ENCODE peak calls at places on chromosomes 2 and 18, in seven cellular contexts. One of them, this sample, is unnamed.

GRCh38 chr2:83689402-83689801 is 769.7 kb downstream of the SUCLG1 start:
- DNase-seq in stomach: no peak
- DNase-seq in body of pancreas: no peak
- DNase-seq in A549: no peak
- DNase-seq in esophagus squamous epithelium: no peak
- DNase-seq in transverse colon: no peak
- DNase-seq in IMR-90: no peak
- DNase-seq in this sample: no peak

GRCh38 chr2:99710720-99711612 is 221.1 kb upstream of the REV1 start:
- DNase-seq in stomach: no peak
- DNase-seq in body of pancreas: no peak
- DNase-seq in A549: no peak
- DNase-seq in esophagus squamous epithelium: no peak
- DNase-seq in transverse colon: no peak
- DNase-seq in IMR-90: no peak
- DNase-seq in this sample: no peak

GRCh38 chr18:31774477-31774785 is 13.8 kb upstream of the SLC25A52 start:
- DNase-seq in stomach: no peak
- DNase-seq in body of pancreas: no peak
- DNase-seq in A549: no peak
- DNase-seq in esophagus squamous epithelium: no peak
- DNase-seq in transverse colon: no peak
- DNase-seq in IMR-90: no peak
- DNase-seq in this sample: no peak

GRCh38 chr2:26363323-26363722 is 16.7 kb upstream of the ADGRF3 start:
- DNase-seq in stomach: no peak
- DNase-seq in body of pancreas: no peak
- DNase-seq in A549: no peak
- DNase-seq in esophagus squamous epithelium: no peak
- DNase-seq in transverse colon: no peak
- DNase-seq in IMR-90: peak
- DNase-seq in this sample: no peak

GRCh38 chr2:234496442-234496834 is 443 bp downstream of the ARL4C start:
- DNase-seq in stomach: peak
- DNase-seq in body of pancreas: peak
- DNase-seq in A549: no peak
- DNase-seq in esophagus squamous epithelium: no peak
- DNase-seq in transverse colon: peak
- DNase-seq in IMR-90: no peak
- DNase-seq in this sample: no peak

GRCh38 chr2:47629501-47630460 is 153.2 kb upstream of the MSH6 start:
- DNase-seq in stomach: no peak
- DNase-seq in body of pancreas: no peak
- DNase-seq in A549: no peak
- DNase-seq in esophagus squamous epithelium: no peak
- DNase-seq in transverse colon: no peak
- DNase-seq in IMR-90: no peak
- DNase-seq in this sample: no peak

GRCh38 chr2:190576565-190576964 is 42.0 kb upstream of the NEMP2 start:
- DNase-seq in stomach: no peak
- DNase-seq in body of pancreas: no peak
- DNase-seq in A549: no peak
- DNase-seq in esophagus squamous epithelium: no peak
- DNase-seq in transverse colon: no peak
- DNase-seq in IMR-90: no peak
- DNase-seq in this sample: no peak

GRCh38 chr2:28342081-28342967 is 50.3 kb upstream of the FOSL2 start:
- DNase-seq in stomach: peak
- DNase-seq in body of pancreas: peak
- DNase-seq in A549: peak
- DNase-seq in esophagus squamous epithelium: no peak
- DNase-seq in transverse colon: peak
- DNase-seq in IMR-90: peak
- DNase-seq in this sample: no peak

GRCh38 chr2:58427572-58428285 is 186.6 kb upstream of the FANCL start:
- DNase-seq in stomach: peak
- DNase-seq in body of pancreas: peak
- DNase-seq in A549: peak
- DNase-seq in esophagus squamous epithelium: no peak
- DNase-seq in transverse colon: no peak
- DNase-seq in IMR-90: peak
- DNase-seq in this sample: no peak

GRCh38 chr18:36580874-36581750 is 247.7 kb downstream of the TPGS2 start:
- DNase-seq in stomach: no peak
- DNase-seq in body of pancreas: no peak
- DNase-seq in A549: no peak
- DNase-seq in esophagus squamous epithelium: no peak
- DNase-seq in transverse colon: no peak
- DNase-seq in IMR-90: peak
- DNase-seq in this sample: peak

GRCh38 chr2:112272669-112273068 is 2.7 kb upstream of the ZC3H6 start:
- DNase-seq in stomach: no peak
- DNase-seq in body of pancreas: no peak
- DNase-seq in A549: no peak
- DNase-seq in esophagus squamous epithelium: no peak
- DNase-seq in transverse colon: no peak
- DNase-seq in IMR-90: no peak
- DNase-seq in this sample: no peak

GRCh38 chr18:6327895-6328623 is 86.7 kb downstream of the L3MBTL4 start:
- DNase-seq in stomach: no peak
- DNase-seq in body of pancreas: no peak
- DNase-seq in A549: no peak
- DNase-seq in esophagus squamous epithelium: no peak
- DNase-seq in transverse colon: no peak
- DNase-seq in IMR-90: no peak
- DNase-seq in this sample: no peak

GRCh38 chr2:71640459-71640858 is 187.1 kb downstream of the DYSF start:
- DNase-seq in stomach: no peak
- DNase-seq in body of pancreas: no peak
- DNase-seq in A549: no peak
- DNase-seq in esophagus squamous epithelium: no peak
- DNase-seq in transverse colon: no peak
- DNase-seq in IMR-90: no peak
- DNase-seq in this sample: no peak

GRCh38 chr18:44786697-44787096 is 106.0 kb downstream of the SETBP1 start:
- DNase-seq in stomach: no peak
- DNase-seq in body of pancreas: no peak
- DNase-seq in A549: no peak
- DNase-seq in esophagus squamous epithelium: no peak
- DNase-seq in transverse colon: no peak
- DNase-seq in IMR-90: no peak
- DNase-seq in this sample: no peak

GRCh38 chr2:207782238-207783030 is 12.7 kb upstream of the FZD5 start:
- DNase-seq in stomach: peak
- DNase-seq in body of pancreas: peak
- DNase-seq in A549: no peak
- DNase-seq in esophagus squamous epithelium: no peak
- DNase-seq in transverse colon: peak
- DNase-seq in IMR-90: no peak
- DNase-seq in this sample: no peak

GRCh38 chr2:20618886-20619521 is 31.9 kb downstream of the HS1BP3 start:
- DNase-seq in stomach: peak
- DNase-seq in body of pancreas: peak
- DNase-seq in A549: no peak
- DNase-seq in esophagus squamous epithelium: no peak
- DNase-seq in transverse colon: peak
- DNase-seq in IMR-90: no peak
- DNase-seq in this sample: no peak

GRCh38 chr2:20617081-20617575 is 33.8 kb downstream of the HS1BP3 start:
- DNase-seq in stomach: peak
- DNase-seq in body of pancreas: peak
- DNase-seq in A549: no peak
- DNase-seq in esophagus squamous epithelium: no peak
- DNase-seq in transverse colon: peak
- DNase-seq in IMR-90: no peak
- DNase-seq in this sample: no peak

GRCh38 chr2:20618468-20618885 is 32.4 kb downstream of the HS1BP3 start:
- DNase-seq in stomach: peak
- DNase-seq in body of pancreas: peak
- DNase-seq in A549: no peak
- DNase-seq in esophagus squamous epithelium: no peak
- DNase-seq in transverse colon: peak
- DNase-seq in IMR-90: no peak
- DNase-seq in this sample: no peak

GRCh38 chr2:20616341-20616871 is 34.5 kb downstream of the HS1BP3 start:
- DNase-seq in stomach: peak
- DNase-seq in body of pancreas: peak
- DNase-seq in A549: no peak
- DNase-seq in esophagus squamous epithelium: no peak
- DNase-seq in transverse colon: no peak
- DNase-seq in IMR-90: no peak
- DNase-seq in this sample: no peak

GRCh38 chr2:20617892-20618467 is 32.9 kb downstream of the HS1BP3 start:
- DNase-seq in stomach: peak
- DNase-seq in body of pancreas: peak
- DNase-seq in A549: peak
- DNase-seq in esophagus squamous epithelium: peak
- DNase-seq in transverse colon: peak
- DNase-seq in IMR-90: peak
- DNase-seq in this sample: peak
- TF ChIP-seq POLR2A in stomach: no peak
- TF ChIP-seq POLR2A in body of pancreas: peak
- TF ChIP-seq POLR2A in A549: peak
- TF ChIP-seq POLR2A in esophagus squamous epithelium: no peak
- TF ChIP-seq POLR2A in transverse colon: peak
- TF ChIP-seq POLR2A in IMR-90: peak
- TF ChIP-seq POLR2A in this sample: no peak

GRCh38 chr2:30233142-30233961 is 2.0 kb downstream of the LBH start:
- DNase-seq in stomach: peak
- DNase-seq in body of pancreas: no peak
- DNase-seq in A549: no peak
- DNase-seq in esophagus squamous epithelium: no peak
- DNase-seq in transverse colon: no peak
- DNase-seq in IMR-90: no peak
- DNase-seq in this sample: no peak

GRCh38 chr2:30231726-30232026 is 342 bp downstream of the LBH start:
- DNase-seq in stomach: no peak
- DNase-seq in body of pancreas: no peak
- DNase-seq in A549: no peak
- DNase-seq in esophagus squamous epithelium: peak
- DNase-seq in transverse colon: no peak
- DNase-seq in IMR-90: no peak
- DNase-seq in this sample: no peak

GRCh38 chr2:30230855-30231725 is at the start of gene LBH:
- DNase-seq in stomach: peak
- DNase-seq in body of pancreas: peak
- DNase-seq in A549: peak
- DNase-seq in esophagus squamous epithelium: peak
- DNase-seq in transverse colon: peak
- DNase-seq in IMR-90: peak
- DNase-seq in this sample: peak

GRCh38 chr2:30232801-30233130 is 1.4 kb downstream of the LBH start:
- DNase-seq in stomach: no peak
- DNase-seq in body of pancreas: no peak
- DNase-seq in A549: no peak
- DNase-seq in esophagus squamous epithelium: peak
- DNase-seq in transverse colon: peak
- DNase-seq in IMR-90: no peak
- DNase-seq in this sample: peak

GRCh38 chr2:30232027-30232800 is 880 bp downstream of the LBH start:
- DNase-seq in stomach: peak
- DNase-seq in body of pancreas: peak
- DNase-seq in A549: peak
- DNase-seq in esophagus squamous epithelium: no peak
- DNase-seq in transverse colon: peak
- DNase-seq in IMR-90: peak
- DNase-seq in this sample: peak
- H3K27ac ChIP-seq in stomach: peak
- H3K27ac ChIP-seq in body of pancreas: peak
- H3K27ac ChIP-seq in A549: peak
- H3K27ac ChIP-seq in esophagus squamous epithelium: peak
- H3K27ac ChIP-seq in transverse colon: peak
- H3K27ac ChIP-seq in IMR-90: peak
- H3K27ac ChIP-seq in this sample: peak

DNA sequence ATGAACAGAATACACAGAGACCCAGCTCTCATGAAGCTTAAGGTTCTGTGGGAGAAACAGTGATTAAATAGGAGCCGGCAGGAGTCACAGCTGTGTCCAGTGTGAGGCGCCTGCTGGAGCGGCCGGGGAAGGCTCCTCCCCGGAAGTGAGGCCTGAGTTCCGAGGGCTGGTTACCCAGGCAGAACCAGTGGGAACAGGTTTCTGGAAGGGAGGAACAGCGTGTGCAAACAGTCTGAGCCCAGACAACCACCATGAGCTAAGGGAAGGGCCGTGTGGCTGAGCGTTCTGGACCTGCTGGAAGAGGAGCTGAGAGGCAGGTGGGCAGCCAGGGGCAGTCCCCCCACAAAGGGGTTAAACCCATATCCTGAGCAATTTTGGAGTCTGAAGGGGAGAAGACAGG is 26.0 kb upstream of the NPAS2 start:
- DNase-seq in stomach: no peak
- DNase-seq in body of pancreas: no peak
- DNase-seq in A549: no peak
- DNase-seq in esophagus squamous epithelium: no peak
- DNase-seq in transverse colon: no peak
- DNase-seq in IMR-90: no peak
- DNase-seq in this sample: no peak
- TF ChIP-seq POLR2A in stomach: no peak
- TF ChIP-seq POLR2A in body of pancreas: no peak
- TF ChIP-seq POLR2A in A549: no peak
- TF ChIP-seq POLR2A in esophagus squamous epithelium: no peak
- TF ChIP-seq POLR2A in transverse colon: no peak
- TF ChIP-seq POLR2A in IMR-90: no peak
- TF ChIP-seq POLR2A in this sample: no peak

GRCh38 chr2:84902526-84902925 is 2.9 kb upstream of the TMSB10 start:
- DNase-seq in stomach: no peak
- DNase-seq in body of pancreas: no peak
- DNase-seq in A549: no peak
- DNase-seq in esophagus squamous epithelium: no peak
- DNase-seq in transverse colon: no peak
- DNase-seq in IMR-90: no peak
- DNase-seq in this sample: no peak

GRCh38 chr2:84905181-84906107 is at the start of gene TMSB10:
- DNase-seq in stomach: peak
- DNase-seq in body of pancreas: peak
- DNase-seq in A549: peak
- DNase-seq in esophagus squamous epithelium: peak
- DNase-seq in transverse colon: peak
- DNase-seq in IMR-90: peak
- DNase-seq in this sample: peak

GRCh38 chr2:84904717-84905174 is 710 bp upstream of the TMSB10 start:
- DNase-seq in stomach: peak
- DNase-seq in body of pancreas: peak
- DNase-seq in A549: peak
- DNase-seq in esophagus squamous epithelium: peak
- DNase-seq in transverse colon: peak
- DNase-seq in IMR-90: peak
- DNase-seq in this sample: peak

GRCh38 chr2:84906108-84906899 is 848 bp downstream of the TMSB10 start:
- DNase-seq in stomach: peak
- DNase-seq in body of pancreas: peak
- DNase-seq in A549: peak
- DNase-seq in esophagus squamous epithelium: no peak
- DNase-seq in transverse colon: peak
- DNase-seq in IMR-90: no peak
- DNase-seq in this sample: no peak

DNA sequence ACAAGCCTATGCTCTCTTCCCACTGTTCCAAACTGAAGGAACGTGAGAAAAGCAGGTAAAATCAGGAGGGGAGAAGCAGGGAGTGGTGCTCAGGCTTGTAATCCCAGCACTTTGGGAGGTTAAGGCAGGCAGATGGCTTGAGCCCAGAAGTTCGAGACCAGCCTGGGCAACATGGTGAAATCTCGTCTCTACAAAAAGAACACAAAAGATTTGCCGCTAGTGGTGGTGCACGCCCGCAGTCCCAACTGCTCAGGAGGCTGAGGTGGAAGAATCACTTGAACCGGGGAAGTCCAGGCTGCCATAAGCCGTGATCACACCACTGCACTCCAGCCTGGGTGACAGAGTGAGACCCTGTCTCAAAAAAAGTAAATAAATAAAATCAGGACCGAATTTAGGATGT is 1.3 kb upstream of the TMSB10 start:
- DNase-seq in stomach: no peak
- DNase-seq in body of pancreas: no peak
- DNase-seq in A549: no peak
- DNase-seq in esophagus squamous epithelium: no peak
- DNase-seq in transverse colon: no peak
- DNase-seq in IMR-90: no peak
- DNase-seq in this sample: no peak
- H3K27ac ChIP-seq in stomach: peak
- H3K27ac ChIP-seq in body of pancreas: peak
- H3K27ac ChIP-seq in A549: peak
- H3K27ac ChIP-seq in esophagus squamous epithelium: peak
- H3K27ac ChIP-seq in transverse colon: peak
- H3K27ac ChIP-seq in IMR-90: peak
- H3K27ac ChIP-seq in this sample: peak